ENCODE peak calls at places on chromosomes 6 and 20, in six cellular contexts. One of them, this sample, is unnamed.

GRCh38 chr6:36729169-36729549 is 31.5 kb downstream of the RAB44 start:
- DNase-seq in WTC11: no peak
- DNase-seq in PC-9: no peak
- DNase-seq in kidney: no peak
- DNase-seq in fibroblast of the aortic adventitia: peak
- DNase-seq in neural progenitor cell: no peak
- DNase-seq in this sample: no peak

GRCh38 chr20:32052792-32053362 is 835 bp downstream of the HCK start:
- DNase-seq in WTC11: peak
- DNase-seq in PC-9: no peak
- DNase-seq in kidney: peak
- DNase-seq in fibroblast of the aortic adventitia: no peak
- DNase-seq in neural progenitor cell: peak
- DNase-seq in this sample: no peak

GRCh38 chr20:54577637-54578036 is 102.2 kb downstream of the DOK5 start:
- DNase-seq in WTC11: no peak
- DNase-seq in PC-9: no peak
- DNase-seq in kidney: no peak
- DNase-seq in fibroblast of the aortic adventitia: no peak
- DNase-seq in neural progenitor cell: no peak
- DNase-seq in this sample: no peak

GRCh38 chr6:135334169-135334568 is 153.1 kb downstream of the MYB start:
- DNase-seq in WTC11: no peak
- DNase-seq in PC-9: no peak
- DNase-seq in kidney: no peak
- DNase-seq in fibroblast of the aortic adventitia: peak
- DNase-seq in neural progenitor cell: no peak
- DNase-seq in this sample: no peak

GRCh38 chr6:143514996-143515760 is 3.7 kb upstream of the FUCA2 start:
- DNase-seq in WTC11: no peak
- DNase-seq in PC-9: no peak
- DNase-seq in kidney: peak
- DNase-seq in fibroblast of the aortic adventitia: peak
- DNase-seq in neural progenitor cell: no peak
- DNase-seq in this sample: no peak

GRCh38 chr20:59743767-59744485 is 139.6 kb downstream of the PHACTR3 start:
- DNase-seq in WTC11: peak
- DNase-seq in PC-9: peak
- DNase-seq in kidney: no peak
- DNase-seq in fibroblast of the aortic adventitia: no peak
- DNase-seq in neural progenitor cell: peak
- DNase-seq in this sample: no peak

GRCh38 chr6:117444600-117444999 is 18.9 kb upstream of the ROS1 start:
- DNase-seq in WTC11: no peak
- DNase-seq in PC-9: no peak
- DNase-seq in kidney: no peak
- DNase-seq in fibroblast of the aortic adventitia: peak
- DNase-seq in neural progenitor cell: no peak
- DNase-seq in this sample: no peak

GRCh38 chr20:4688342-4688741 is 33.4 kb upstream of the PRND start:
- DNase-seq in WTC11: no peak
- DNase-seq in PC-9: no peak
- DNase-seq in kidney: no peak
- DNase-seq in fibroblast of the aortic adventitia: no peak
- DNase-seq in neural progenitor cell: no peak
- DNase-seq in this sample: no peak

GRCh38 chr20:34994509-34995131 is 39.0 kb downstream of the MYH7B start:
- DNase-seq in WTC11: no peak
- DNase-seq in PC-9: no peak
- DNase-seq in kidney: no peak
- DNase-seq in fibroblast of the aortic adventitia: no peak
- DNase-seq in neural progenitor cell: no peak
- DNase-seq in this sample: no peak

DNA sequence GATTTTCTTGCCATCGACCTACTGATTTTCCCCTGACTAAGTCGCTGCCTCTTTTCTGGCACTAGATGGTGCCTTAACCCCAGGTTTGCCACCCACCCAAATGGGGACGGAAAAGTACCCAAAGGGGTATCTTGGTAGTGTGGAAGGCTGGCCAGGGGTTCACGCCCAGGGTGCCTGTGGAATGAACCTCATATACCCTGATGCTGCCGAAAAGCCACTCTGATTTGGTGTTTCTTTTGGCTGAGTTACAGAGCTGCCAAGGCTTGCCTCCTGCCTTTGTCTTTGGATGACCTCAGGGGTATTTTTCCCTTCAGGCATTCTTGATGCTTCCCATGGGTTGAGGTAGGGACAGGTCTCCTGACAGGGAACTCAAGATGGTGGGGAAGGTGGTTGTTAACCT is 78.1 kb downstream of the MAP3K7 start:
- DNase-seq in WTC11: peak
- DNase-seq in PC-9: no peak
- DNase-seq in kidney: no peak
- DNase-seq in fibroblast of the aortic adventitia: no peak
- DNase-seq in neural progenitor cell: peak
- DNase-seq in this sample: no peak
- TF ChIP-seq CTCF in WTC11: no peak
- TF ChIP-seq CTCF in PC-9: no peak
- TF ChIP-seq CTCF in kidney: no peak
- TF ChIP-seq CTCF in fibroblast of the aortic adventitia: no peak
- TF ChIP-seq CTCF in neural progenitor cell: peak
- TF ChIP-seq CTCF in this sample: no peak

DNA sequence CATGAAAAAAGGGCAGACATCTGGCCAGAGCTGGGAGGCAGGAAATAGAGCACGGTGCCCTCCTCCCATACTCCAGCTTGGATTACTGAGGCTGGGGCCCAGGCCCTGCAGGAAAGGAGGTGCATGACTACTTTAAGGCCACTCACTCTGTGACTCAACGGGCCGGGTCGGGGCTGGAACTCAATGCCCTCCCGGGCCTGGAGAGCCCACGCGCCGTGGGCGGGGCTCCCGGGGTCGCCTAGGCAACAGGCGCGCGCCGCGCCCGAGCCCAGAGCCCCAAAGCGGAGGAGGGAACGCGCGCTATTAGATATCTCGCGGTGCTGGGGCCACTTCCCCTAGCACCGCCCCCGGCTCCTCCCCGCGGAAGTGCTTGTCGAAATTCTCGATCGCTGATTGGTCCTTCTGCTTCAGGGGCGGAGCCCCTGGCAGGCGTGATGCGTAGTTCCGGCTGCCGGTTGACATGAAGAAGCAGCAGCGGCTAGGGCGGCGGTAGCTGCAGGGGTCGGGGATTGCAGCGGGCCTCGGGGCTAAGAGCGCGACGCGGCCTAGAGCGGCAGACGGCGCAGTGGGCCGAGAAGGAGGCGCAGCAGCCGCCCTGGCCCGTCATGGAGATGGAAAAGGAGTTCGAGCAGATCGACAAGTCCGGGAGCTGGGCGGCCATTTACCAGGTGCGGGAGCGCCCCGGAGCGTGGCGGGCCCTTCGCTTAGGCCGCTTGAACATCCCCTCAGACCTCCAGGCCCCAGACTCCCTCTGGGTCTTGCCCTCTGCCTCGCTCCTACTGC is at the start of gene PTPN1:
- DNase-seq in WTC11: peak
- DNase-seq in PC-9: peak
- DNase-seq in kidney: peak
- DNase-seq in fibroblast of the aortic adventitia: peak
- DNase-seq in neural progenitor cell: peak
- DNase-seq in this sample: peak
- TF ChIP-seq CTCF in WTC11: no peak
- TF ChIP-seq CTCF in PC-9: peak
- TF ChIP-seq CTCF in kidney: no peak
- TF ChIP-seq CTCF in fibroblast of the aortic adventitia: peak
- TF ChIP-seq CTCF in neural progenitor cell: no peak
- TF ChIP-seq CTCF in this sample: no peak

DNA sequence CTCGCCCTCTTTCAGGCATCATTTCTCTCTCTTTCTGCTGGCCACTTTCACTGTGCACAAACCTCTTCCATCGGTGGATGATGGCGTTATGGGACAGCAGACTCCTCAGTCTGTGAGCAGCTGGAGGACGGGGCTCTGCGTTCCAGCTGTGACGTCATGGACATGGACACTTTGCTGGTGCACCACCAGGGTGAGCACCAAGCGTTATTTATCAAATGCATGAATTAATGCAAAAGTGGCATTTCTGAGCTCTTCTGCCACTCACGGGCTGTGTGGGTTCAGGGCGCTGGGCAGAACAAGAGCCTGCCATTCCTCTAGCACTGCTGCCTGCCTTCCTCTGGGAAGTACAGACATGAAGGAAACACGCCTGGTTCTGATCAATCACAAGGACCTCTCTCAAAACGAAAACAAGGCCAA is 82.9 kb upstream of the MPC1 start:
- DNase-seq in WTC11: no peak
- DNase-seq in PC-9: no peak
- DNase-seq in kidney: peak
- DNase-seq in fibroblast of the aortic adventitia: peak
- DNase-seq in neural progenitor cell: no peak
- DNase-seq in this sample: no peak
- TF ChIP-seq CTCF in WTC11: no peak
- TF ChIP-seq CTCF in PC-9: no peak
- TF ChIP-seq CTCF in kidney: no peak
- TF ChIP-seq CTCF in fibroblast of the aortic adventitia: peak
- TF ChIP-seq CTCF in neural progenitor cell: no peak
- TF ChIP-seq CTCF in this sample: no peak

GRCh38 chr6:156943816-156944215 is 166.6 kb downstream of the ARID1B start:
- DNase-seq in WTC11: no peak
- DNase-seq in PC-9: no peak
- DNase-seq in kidney: no peak
- DNase-seq in fibroblast of the aortic adventitia: peak
- DNase-seq in neural progenitor cell: no peak
- DNase-seq in this sample: no peak

GRCh38 chr6:156938143-156938542 is 161.0 kb downstream of the ARID1B start:
- DNase-seq in WTC11: no peak
- DNase-seq in PC-9: no peak
- DNase-seq in kidney: no peak
- DNase-seq in fibroblast of the aortic adventitia: no peak
- DNase-seq in neural progenitor cell: no peak
- DNase-seq in this sample: no peak

GRCh38 chr6:156943167-156943566 is 166.0 kb downstream of the ARID1B start:
- DNase-seq in WTC11: no peak
- DNase-seq in PC-9: no peak
- DNase-seq in kidney: no peak
- DNase-seq in fibroblast of the aortic adventitia: peak
- DNase-seq in neural progenitor cell: no peak
- DNase-seq in this sample: no peak

GRCh38 chr6:156944412-156944811 is 167.2 kb downstream of the ARID1B start:
- DNase-seq in WTC11: no peak
- DNase-seq in PC-9: no peak
- DNase-seq in kidney: no peak
- DNase-seq in fibroblast of the aortic adventitia: no peak
- DNase-seq in neural progenitor cell: no peak
- DNase-seq in this sample: no peak

GRCh38 chr6:156942266-156942665 is 165.1 kb downstream of the ARID1B start:
- DNase-seq in WTC11: peak
- DNase-seq in PC-9: no peak
- DNase-seq in kidney: no peak
- DNase-seq in fibroblast of the aortic adventitia: no peak
- DNase-seq in neural progenitor cell: peak
- DNase-seq in this sample: no peak
- TF ChIP-seq CTCF in WTC11: no peak
- TF ChIP-seq CTCF in PC-9: no peak
- TF ChIP-seq CTCF in kidney: no peak
- TF ChIP-seq CTCF in fibroblast of the aortic adventitia: no peak
- TF ChIP-seq CTCF in neural progenitor cell: no peak
- TF ChIP-seq CTCF in this sample: no peak

GRCh38 chr6:43277083-43277642 is 20.9 kb upstream of the SLC22A7 start:
- DNase-seq in WTC11: no peak
- DNase-seq in PC-9: no peak
- DNase-seq in kidney: no peak
- DNase-seq in fibroblast of the aortic adventitia: no peak
- DNase-seq in neural progenitor cell: no peak
- DNase-seq in this sample: no peak
- TF ChIP-seq CTCF in WTC11: no peak
- TF ChIP-seq CTCF in PC-9: no peak
- TF ChIP-seq CTCF in kidney: no peak
- TF ChIP-seq CTCF in fibroblast of the aortic adventitia: no peak
- TF ChIP-seq CTCF in neural progenitor cell: no peak
- TF ChIP-seq CTCF in this sample: no peak

DNA sequence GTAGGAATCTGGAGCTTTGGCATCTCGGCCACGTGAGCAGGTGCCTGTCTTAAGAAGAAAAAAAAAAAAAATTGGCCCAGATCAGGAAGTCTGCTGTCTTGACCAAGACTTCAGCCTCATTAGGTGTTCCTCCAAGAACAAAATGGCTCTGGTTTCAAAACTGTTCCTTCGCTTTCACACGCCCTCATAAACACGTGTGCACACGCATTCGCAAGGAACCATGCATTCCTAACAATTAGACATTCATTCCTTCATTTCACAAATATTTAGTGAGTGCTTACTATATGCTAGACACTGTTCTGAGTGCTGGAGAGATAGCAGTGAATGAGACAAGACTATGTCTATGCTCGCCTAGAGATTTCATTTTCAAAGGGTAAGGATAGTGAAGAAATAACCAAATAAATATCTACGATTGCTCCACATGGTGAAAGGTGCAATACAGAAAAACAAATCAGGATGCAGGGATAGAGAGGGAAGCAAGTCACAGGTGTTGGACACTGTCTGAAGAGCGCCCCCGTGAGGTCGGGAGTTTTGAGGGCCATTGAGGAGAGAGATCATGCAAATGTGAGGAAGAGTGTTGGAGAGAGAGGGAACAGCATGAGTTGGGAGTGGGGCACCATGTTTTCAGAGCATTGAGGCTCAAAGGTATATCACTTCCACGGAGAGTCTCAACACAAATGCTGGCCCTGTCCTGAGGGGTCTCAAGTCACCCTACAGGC is 53.3 kb downstream of the CCDC170 start:
- DNase-seq in WTC11: peak
- DNase-seq in PC-9: no peak
- DNase-seq in kidney: no peak
- DNase-seq in fibroblast of the aortic adventitia: no peak
- DNase-seq in neural progenitor cell: no peak
- DNase-seq in this sample: no peak
- TF ChIP-seq CTCF in WTC11: no peak
- TF ChIP-seq CTCF in PC-9: no peak
- TF ChIP-seq CTCF in kidney: no peak
- TF ChIP-seq CTCF in fibroblast of the aortic adventitia: no peak
- TF ChIP-seq CTCF in neural progenitor cell: peak
- TF ChIP-seq CTCF in this sample: no peak

DNA sequence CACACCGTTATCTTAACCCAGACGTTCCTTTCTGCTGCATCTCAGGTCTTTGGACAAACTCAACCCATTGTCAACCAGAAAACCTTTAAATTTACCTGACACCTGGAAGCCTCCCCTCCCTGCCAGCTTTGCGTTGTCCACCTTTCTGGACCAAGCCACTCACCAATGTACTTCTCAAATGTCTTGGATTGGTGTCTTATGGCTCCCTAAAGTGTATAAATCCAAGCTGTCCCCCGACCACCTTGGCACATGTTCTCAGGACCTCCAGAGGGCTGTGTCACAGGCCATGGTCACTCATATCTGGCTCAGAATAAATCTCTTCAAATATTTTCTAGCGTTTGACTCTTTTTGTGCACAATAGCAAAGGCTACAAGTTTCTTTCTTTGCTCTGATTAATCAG is 250.0 kb downstream of the DLL1 start:
- DNase-seq in WTC11: no peak
- DNase-seq in PC-9: no peak
- DNase-seq in kidney: peak
- DNase-seq in fibroblast of the aortic adventitia: no peak
- DNase-seq in neural progenitor cell: no peak
- DNase-seq in this sample: no peak
- TF ChIP-seq CTCF in WTC11: no peak
- TF ChIP-seq CTCF in PC-9: no peak
- TF ChIP-seq CTCF in kidney: no peak
- TF ChIP-seq CTCF in fibroblast of the aortic adventitia: no peak
- TF ChIP-seq CTCF in neural progenitor cell: no peak
- TF ChIP-seq CTCF in this sample: no peak

This sample was measured in nephron progenitor cell.